ENCODE peak calls at places on chromosomes 12 and 14, in four cellular contexts. P is D341Med, Z is AG08395, K is HS-5. Q is an unnamed sample.

GRCh38 chr14:52241102-52241793 is 26.2 kb upstream of the PTGDR start:
- DNase-seq in P (no peak), Z (peak; percentile 60), K (peak; percentile 65), Q (no peak)

GRCh38 chr12:108704527-108704926 is 26.8 kb downstream of the CORO1C start:
- DNase-seq in P (no peak), Z (no peak), K (no peak), Q (no peak)

GRCh38 chr12:52389313-52390207 is 4.1 kb upstream of the KRT84 start:
- DNase-seq in K (no peak), P (no peak), Z (peak; percentile 26), Q (no peak)

GRCh38 chr12:94304012-94304411 is 155.6 kb downstream of the PLXNC1 start:
- DNase-seq in Z (no peak), P (no peak), K (no peak), Q (no peak)

GRCh38 chr14:64201296-64201695 is 92.9 kb downstream of the ESR2 start:
- DNase-seq in P (no peak), K (no peak), Z (no peak), Q (no peak)

GRCh38 chr12:131249291-131250027 is 295.8 kb downstream of the ADGRD1 start:
- DNase-seq in K (no peak), P (no peak), Z (no peak), Q (no peak)

GRCh38 chr12:123808167-123808566 is 46.1 kb downstream of the DNAH10 start:
- DNase-seq in P (peak; percentile 72), Z (peak; percentile 55), K (no peak), Q (peak; percentile 15)

GRCh38 chr12:109572506-109572845 is 828 bp downstream of the MMAB start:
- DNase-seq in Z (no peak), P (no peak), K (no peak), Q (no peak)

GRCh38 chr14:74065746-74066575 is 18.3 kb downstream of the ALDH6A1 start:
- DNase-seq in Z (no peak), P (no peak), K (no peak), Q (no peak)

GRCh38 chr14:91249841-91250616 is 5.5 kb upstream of the GPR68 start:
- DNase-seq in P (no peak), Z (no peak), K (no peak), Q (peak; percentile 70)

GRCh38 chr12:43847427-43847826 is 11.5 kb downstream of the TMEM117 start:
- DNase-seq in P (no peak), Z (peak; percentile 65), K (peak; percentile 52), Q (no peak)